ENCODE peak calls at places on chromosome 22, in five cellular contexts. K, D, Q, T and R are unnamed samples. For H3K4me1 and H3K27me3, the result is how much of the 10 kb centered on the place peaks cover.

GRCh38 chr22:42473484-42474193 is 41.4 kb upstream of the NFAM1 start:
- DNase-seq in D (peak), K (peak), Q (peak), T (peak), R (peak)

GRCh38 chr22:36470162-36470993 is 11.1 kb downstream of the TXN2 start:
- DNase-seq in K (peak), D (peak), T (peak), Q (peak), R (no peak)

GRCh38 chr22:30252411-30253204 is 6.0 kb upstream of the LIF start:
- DNase-seq in T (no peak), K (peak), D (no peak), Q (no peak), R (no peak)

GRCh38 chr22:43343262-43343988 is at the start of gene SCUBE1:
- DNase-seq in K (peak), Q (peak), D (peak), T (peak), R (no peak)

GRCh38 chr22:39928556-39929401 is 27.9 kb downstream of the GRAP2 start:
- DNase-seq in Q (no peak), D (no peak), T (no peak), K (no peak), R (no peak)

GRCh38 chr22:33919591-33920501 is at the start of gene LARGE1:
- DNase-seq in K (peak), Q (peak), D (peak), T (peak), R (no peak)

GRCh38 chr22:24554316-24555159 is at the start of gene GUCD1:
- DNase-seq in T (no peak), D (peak), Q (peak), K (no peak), R (no peak)

GRCh38 chr22:28910575-28911278 is 27.4 kb downstream of the ZNRF3 start:
- DNase-seq in D (no peak), K (no peak), Q (no peak), T (no peak), R (no peak)

GRCh38 chr22:35688913-35689675 is 28.6 kb upstream of the APOL5 start:
- DNase-seq in K (no peak), D (no peak), Q (no peak), T (no peak), R (no peak)

GRCh38 chr22:42368379-42369249 is 63.6 kb downstream of the NFAM1 start:
- DNase-seq in T (no peak), K (peak), Q (no peak), D (no peak), R (no peak)

GRCh38 chr22:38866024-38866398 is 6.0 kb downstream of the CBX6 start:
- DNase-seq in D (no peak), Q (no peak), T (no peak), K (no peak), R (no peak)
- H3K4me1 ChIP-seq in D (under half), Q (under half), T (under half), K (under half), R (under half)

GRCh38 chr22:44998296-44998695 is 11.5 kb downstream of the PHF21B start:
- DNase-seq in D (no peak), T (no peak), K (no peak), Q (no peak), R (no peak)

GRCh38 chr22:44999687-45000086 is 10.1 kb downstream of the PHF21B start:
- DNase-seq in D (no peak), K (no peak), Q (no peak), T (no peak), R (no peak)

GRCh38 chr22:45001653-45002052 is 8.2 kb downstream of the PHF21B start:
- DNase-seq in K (no peak), Q (no peak), D (no peak), T (no peak), R (no peak)

GRCh38 chr22:44997060-44997459 is 12.7 kb downstream of the PHF21B start:
- DNase-seq in D (no peak), K (no peak), Q (no peak), T (no peak), R (no peak)

GRCh38 chr22:44999231-44999630 is 10.6 kb downstream of the PHF21B start:
- DNase-seq in D (no peak), Q (no peak), K (no peak), T (no peak), R (no peak)
- H3K27ac ChIP-seq in D (no peak), Q (no peak), K (no peak), T (no peak), R (no peak)

GRCh38 chr22:49588739-49589138 is 238.9 kb downstream of the BRD1 start:
- DNase-seq in K (no peak), Q (no peak), D (no peak), T (no peak), R (no peak)

GRCh38 chr22:49587987-49588386 is 239.7 kb downstream of the BRD1 start:
- DNase-seq in D (no peak), K (no peak), Q (no peak), T (no peak), R (no peak)

GRCh38 chr22:49586244-49586748 is 241.4 kb downstream of the BRD1 start:
- DNase-seq in K (no peak), D (peak), Q (no peak), T (no peak), R (no peak)

GRCh38 chr22:49586873-49587272 is 240.8 kb downstream of the BRD1 start:
- DNase-seq in D (peak), K (no peak), Q (no peak), T (no peak), R (no peak)

GRCh38 chr22:49587421-49587820 is 240.3 kb downstream of the BRD1 start:
- DNase-seq in K (no peak), T (no peak), D (no peak), Q (no peak), R (no peak)
- H3K27me3 ChIP-seq in K (under half), T (under half), D (under half), Q (under half), R (under half)

GRCh38 chr22:18968011-18968749 is 32.1 kb upstream of the PRODH start:
- DNase-seq in Q (no peak), D (peak), K (no peak), T (peak), R (no peak)

GRCh38 chr22:18970180-18970947 is 34.3 kb upstream of the PRODH start:
- DNase-seq in K (peak), Q (no peak), T (peak), D (peak), R (no peak)

GRCh38 chr22:18965526-18966421 is 29.7 kb upstream of the PRODH start:
- DNase-seq in T (no peak), K (no peak), Q (no peak), D (no peak), R (no peak)

GRCh38 chr22:18970948-18971315 is 34.8 kb upstream of the PRODH start:
- DNase-seq in K (no peak), Q (no peak), D (peak), T (no peak), R (no peak)

DNA sequence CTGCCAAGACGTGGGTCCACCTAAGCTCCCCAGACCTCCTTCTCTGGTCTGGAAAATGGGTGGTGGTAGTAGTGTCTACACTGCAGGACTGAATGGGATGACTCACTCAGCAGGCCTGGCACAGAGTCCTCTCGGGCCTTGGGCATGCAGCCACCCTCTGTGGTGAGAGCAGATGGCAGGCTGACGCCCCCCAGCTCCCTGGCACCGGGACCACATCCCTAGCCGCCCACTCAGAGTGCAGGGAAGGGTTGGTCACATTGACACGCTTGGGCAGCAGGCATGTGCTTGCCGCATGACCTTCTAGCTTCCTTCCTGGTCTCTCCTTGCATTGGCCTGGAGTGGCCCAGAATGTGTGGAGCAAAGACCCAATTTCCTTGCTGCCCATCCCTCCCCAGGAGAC is 30.7 kb upstream of the PRODH start:
- DNase-seq in Q (no peak), K (no peak), D (no peak), T (no peak), R (no peak)
- H3K4me1 ChIP-seq in Q (under half), K (under half), D (under half), T (under half), R (under half)

DNA sequence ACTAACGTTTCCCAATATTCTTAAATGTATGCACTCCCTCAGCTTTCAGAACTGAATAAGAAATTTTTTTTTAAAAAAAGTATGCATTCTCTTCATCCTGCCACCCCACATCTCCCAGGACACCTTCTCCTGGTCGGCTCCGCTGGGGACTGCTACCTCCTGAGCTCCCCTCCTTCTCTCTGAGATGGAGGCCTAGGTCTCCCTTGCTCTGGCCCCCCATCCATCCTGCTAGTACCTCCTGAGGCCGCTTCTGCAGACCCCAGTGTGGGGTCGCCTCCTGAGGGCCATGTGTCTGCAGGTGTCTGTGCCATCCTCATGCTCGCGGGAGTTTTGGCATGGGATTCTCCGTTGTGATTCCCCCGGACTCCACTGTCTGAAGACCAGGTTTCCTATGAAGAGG is 27.8 kb downstream of the FAM118A start:
- DNase-seq in K (no peak), T (no peak), Q (no peak), D (no peak), R (no peak)
- H3K27ac ChIP-seq in K (no peak), T (no peak), Q (no peak), D (no peak), R (no peak)

GRCh38 chr22:47198801-47199251 is 436.4 kb downstream of the TBC1D22A start:
- DNase-seq in K (no peak), T (no peak), Q (no peak), D (no peak), R (no peak)

GRCh38 chr22:47195676-47196492 is 433.4 kb downstream of the TBC1D22A start:
- DNase-seq in T (no peak), K (no peak), D (no peak), Q (no peak), R (no peak)

GRCh38 chr22:47197735-47198500 is 435.5 kb downstream of the TBC1D22A start:
- DNase-seq in K (no peak), D (no peak), Q (no peak), T (no peak), R (no peak)

GRCh38 chr22:47196493-47196849 is 434.0 kb downstream of the TBC1D22A start:
- DNase-seq in K (no peak), T (no peak), D (no peak), Q (no peak), R (no peak)

DNA sequence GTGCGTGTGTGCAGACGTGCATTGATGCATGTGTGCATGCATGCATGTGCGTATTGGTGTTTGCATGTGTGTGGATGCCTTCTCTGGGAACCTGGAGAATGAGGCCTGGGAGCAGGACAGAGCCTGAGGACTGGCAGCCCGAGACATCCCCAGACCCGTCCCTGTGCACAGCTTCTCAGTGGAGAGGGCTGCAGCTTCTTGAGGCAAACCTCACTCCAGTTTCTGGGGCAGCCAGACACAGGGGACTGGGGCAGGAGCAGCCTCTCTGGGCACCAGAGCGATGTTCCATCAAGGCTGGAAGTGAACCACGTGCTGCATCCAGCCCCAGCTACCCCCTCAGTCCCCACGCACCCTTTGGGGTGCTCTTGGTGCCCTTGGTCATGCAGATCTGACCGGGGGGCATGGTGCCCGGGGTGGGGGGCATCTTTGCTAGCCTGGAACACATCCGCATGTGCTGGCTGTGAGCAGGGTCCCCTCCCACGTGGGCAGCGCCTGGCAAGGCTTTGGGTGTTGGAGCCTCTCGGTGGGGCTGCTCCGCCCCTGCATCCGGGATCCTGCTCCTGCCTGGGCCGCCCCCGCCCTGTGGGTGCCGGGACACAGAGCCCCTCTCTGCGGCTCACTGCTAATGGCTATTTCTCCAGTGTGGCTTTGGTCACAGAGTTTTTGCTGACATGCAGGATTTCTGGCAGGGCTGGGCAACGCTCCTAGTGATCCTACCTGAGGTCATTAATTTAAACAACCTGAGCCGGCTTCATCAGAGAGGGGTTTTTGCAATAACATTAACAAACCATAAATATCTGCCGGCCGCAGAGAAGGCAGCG is 434.6 kb downstream of the TBC1D22A start:
- DNase-seq in D (no peak), K (no peak), T (no peak), Q (no peak), R (no peak)
- H3K27me3 ChIP-seq in D (under half), K (under half), T (under half), Q (under half), R (under half)

GRCh38 chr22:46002757-46003270 is 25.9 kb upstream of the WNT7B start:
- DNase-seq in T (no peak), K (no peak), Q (peak), D (peak), R (no peak)

GRCh38 chr22:46001426-46002106 is 24.6 kb upstream of the WNT7B start:
- DNase-seq in D (no peak), K (no peak), Q (peak), T (no peak), R (no peak)

GRCh38 chr22:45999379-45999971 is 22.5 kb upstream of the WNT7B start:
- DNase-seq in K (no peak), D (no peak), T (no peak), Q (no peak), R (no peak)

GRCh38 chr22:46000081-46001027 is 23.4 kb upstream of the WNT7B start:
- DNase-seq in T (no peak), D (no peak), Q (peak), K (no peak), R (no peak)

DNA sequence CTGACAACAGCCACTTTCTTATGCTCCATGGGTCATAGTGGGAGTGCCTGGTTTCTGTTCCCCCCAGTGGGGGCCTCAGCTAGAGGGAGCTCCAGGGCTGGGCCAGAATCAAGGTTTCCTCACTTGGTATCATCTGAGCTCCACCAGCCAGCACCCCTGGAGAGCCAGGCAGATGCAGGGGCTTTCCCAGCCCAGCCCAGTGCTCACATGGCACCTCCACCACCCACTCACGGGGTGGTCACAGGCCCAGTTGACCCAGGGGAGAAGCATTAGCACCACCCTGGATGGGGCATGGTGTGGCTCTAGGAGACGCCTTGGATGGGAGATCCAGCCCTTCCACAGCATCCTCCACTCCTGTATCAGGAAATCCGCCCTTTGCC is 24.1 kb upstream of the WNT7B start:
- DNase-seq in T (no peak), Q (peak), D (no peak), K (no peak), R (no peak)
- H3K4me1 ChIP-seq in T (under half), Q (half or more), D (under half), K (under half), R (under half)

GRCh38 chr22:27876684-27877083 is 42.4 kb downstream of the PITPNB start:
- DNase-seq in Q (no peak), D (no peak), T (no peak), K (no peak), R (no peak)

GRCh38 chr22:27874185-27874584 is 44.9 kb downstream of the PITPNB start:
- DNase-seq in Q (no peak), D (no peak), T (no peak), K (no peak), R (no peak)

GRCh38 chr22:27875951-27876350 is 43.1 kb downstream of the PITPNB start:
- DNase-seq in K (no peak), Q (no peak), T (no peak), D (no peak), R (no peak)

GRCh38 chr22:27873476-27873875 is 45.6 kb downstream of the PITPNB start:
- DNase-seq in D (no peak), T (no peak), K (no peak), Q (peak), R (no peak)

GRCh38 chr22:27874756-27875155 is 44.3 kb downstream of the PITPNB start:
- DNase-seq in T (no peak), K (no peak), Q (no peak), D (no peak), R (no peak)
- H3K27ac ChIP-seq in T (no peak), K (no peak), Q (no peak), D (no peak), R (no peak)

GRCh38 chr22:22047266-22047665 is 64.7 kb upstream of the TOP3B start:
- DNase-seq in T (no peak), D (no peak), Q (no peak), K (no peak), R (no peak)
- H3K27me3 ChIP-seq in T (under half), D (under half), Q (under half), K (under half), R (under half)

GRCh38 chr22:20137671-20138416 is 6.2 kb downstream of the ZDHHC8 start:
- DNase-seq in T (no peak), K (no peak), D (no peak), Q (no peak), R (no peak)

GRCh38 chr22:20135265-20135664 is 3.7 kb downstream of the ZDHHC8 start:
- DNase-seq in D (no peak), Q (no peak), K (no peak), T (no peak), R (no peak)

GRCh38 chr22:20137113-20137512 is 5.5 kb downstream of the ZDHHC8 start:
- DNase-seq in K (no peak), Q (no peak), D (no peak), T (no peak), R (no peak)

GRCh38 chr22:20135846-20136602 is 4.4 kb downstream of the ZDHHC8 start:
- DNase-seq in K (no peak), Q (no peak), T (no peak), D (no peak), R (no peak)

GRCh38 chr22:20136603-20136873 is 4.9 kb downstream of the ZDHHC8 start:
- DNase-seq in K (no peak), Q (no peak), T (no peak), D (no peak), R (no peak)
- H3K4me1 ChIP-seq in K (under half), Q (under half), T (under half), D (under half), R (under half)